ENCODE peak calls at places on chromosomes 1 and 21, in four cellular contexts. Y is hippocampal formation, V is HFFc6, I is activated gamma-delta T cell treated with Interleukin-2 at 50 U/mL for 16 hours. D is an unnamed sample.

GRCh38 chr1:40847023-40847740 is 15.0 kb downstream of the CITED4 start:
- DNase-seq in Y (no peak), V (peak; percentile 43), I (no peak), D (no peak)

GRCh38 chr1:18936814-18937481 is 19.5 kb downstream of the IFFO2 start:
- DNase-seq in Y (no peak), V (no peak), I (no peak), D (no peak)

GRCh38 chr1:55527831-55528230 is 312.7 kb upstream of the USP24 start:
- DNase-seq in Y (no peak), V (no peak), I (no peak), D (no peak)

GRCh38 chr1:203046984-203047630 is 20.8 kb downstream of the PPFIA4 start:
- DNase-seq in Y (no peak), V (peak; percentile 71), I (no peak), D (peak; percentile 87)

GRCh38 chr1:5393146-5393545 is 599.1 kb downstream of the NPHP4 start:
- DNase-seq in Y (no peak), V (no peak), I (no peak), D (no peak)

GRCh38 chr1:167805041-167805556 is 83.3 kb downstream of the MPZL1 start:
- DNase-seq in Y (no peak), V (no peak), I (peak; percentile 8), D (no peak)

GRCh38 chr1:201678264-201679101 is 139.6 kb downstream of the NAV1 start:
- DNase-seq in Y (no peak), V (no peak), I (no peak), D (no peak)

GRCh38 chr1:243943671-243944428 is 93.8 kb upstream of the AKT3 start:
- DNase-seq in Y (no peak), V (no peak), I (no peak), D (no peak)

GRCh38 chr1:160405331-160405877 is 5.0 kb downstream of the VANGL2 start:
- DNase-seq in Y (no peak), V (no peak), I (no peak), D (no peak)

GRCh38 chr1:3097861-3098260 is 28.9 kb downstream of the PRDM16 start:
- DNase-seq in Y (no peak), V (no peak), I (no peak), D (no peak)

GRCh38 chr1:167011560-167012191 is 22.6 kb downstream of the MAEL start:
- DNase-seq in Y (no peak), V (no peak), I (no peak), D (no peak)

GRCh38 chr1:199223936-199224335 is 585.1 kb downstream of the PTPRC start:
- DNase-seq in Y (no peak), V (no peak), I (no peak), D (no peak)

GRCh38 chr1:153786038-153786790 is 11.0 kb downstream of the SLC27A3 start:
- DNase-seq in Y (no peak), V (no peak), I (no peak), D (no peak)

GRCh38 chr1:51792864-51793263 is 85.7 kb downstream of the NRDC start:
- DNase-seq in Y (no peak), V (peak; percentile 74), I (no peak), D (peak; percentile 60)

GRCh38 chr1:203271018-203271743 is 34.1 kb upstream of the BTG2 start:
- DNase-seq in Y (no peak), V (peak; percentile 70), I (peak; percentile 60), D (peak; percentile 25)

GRCh38 chr1:2393471-2393877 is 1.8 kb downstream of the RER1 start:
- DNase-seq in Y (no peak), V (no peak), I (no peak), D (no peak)

GRCh38 chr1:184771190-184771691 is 16.6 kb upstream of the EDEM3 start:
- DNase-seq in Y (no peak), V (no peak), I (no peak), D (no peak)

GRCh38 chr1:236685917-236686814 is at the start of gene ACTN2:
- DNase-seq in Y (peak; percentile 53), V (no peak), I (peak; percentile 26), D (no peak)

GRCh38 chr21:42311160-42311559 is 4.0 kb downstream of the TFF3 start:
- DNase-seq in Y (no peak), V (no peak), I (no peak), D (no peak)

GRCh38 chr1:241918879-241919278 is 38.7 kb upstream of the BECN2 start:
- DNase-seq in Y (no peak), V (peak; percentile 41), I (no peak), D (peak; percentile 83)

GRCh38 chr1:63641615-63642014 is 48.4 kb downstream of the PGM1 start:
- DNase-seq in Y (no peak), V (no peak), I (no peak), D (no peak)

GRCh38 chr1:230102046-230102445 is 35.0 kb downstream of the GALNT2 start:
- DNase-seq in Y (no peak), V (no peak), I (no peak), D (no peak)

GRCh38 chr1:2429780-2430591 is 17.6 kb upstream of the PEX10 start:
- DNase-seq in Y (no peak), V (no peak), I (no peak), D (no peak)

GRCh38 chr1:153945795-153946621 is 510 bp downstream of the DENND4B start:
- DNase-seq in Y (peak; percentile 76), V (peak; percentile 43), I (peak; percentile 63), D (peak; percentile 64)